ENCODE peak calls at places on chromosomes 6 and 20, in four cellular contexts. One of them, this sample, is unnamed.

GRCh38 chr6:37916149-37916548 is 96.6 kb downstream of the ZFAND3 start:
- DNase-seq in anterior cingulate cortex: no peak
- DNase-seq in activated CD4-positive, alpha-beta T cell treated with anti-CD3 and anti-CD28 coated beads, Interleukin-2, amount 50 U/mL, for 24 hours: no peak
- DNase-seq in NCI-H1694 treated with DMSO at 0.1 percent for 48 hours: no peak
- DNase-seq in this sample: no peak

GRCh38 chr6:87884203-87884602 is 163.4 kb upstream of the SPACA1 start:
- DNase-seq in anterior cingulate cortex: no peak
- DNase-seq in NCI-H1694 treated with DMSO at 0.1 percent for 48 hours: no peak
- DNase-seq in activated CD4-positive, alpha-beta T cell treated with anti-CD3 and anti-CD28 coated beads, Interleukin-2, amount 50 U/mL, for 24 hours: no peak
- DNase-seq in this sample: no peak

GRCh38 chr6:82217014-82217621 is 30.4 kb downstream of the IBTK start:
- DNase-seq in anterior cingulate cortex: no peak
- DNase-seq in activated CD4-positive, alpha-beta T cell treated with anti-CD3 and anti-CD28 coated beads, Interleukin-2, amount 50 U/mL, for 24 hours: no peak
- DNase-seq in NCI-H1694 treated with DMSO at 0.1 percent for 48 hours: no peak
- DNase-seq in this sample: no peak

GRCh38 chr20:62860391-62860923 is 1.2 kb downstream of the TCFL5 start:
- DNase-seq in NCI-H1694 treated with DMSO at 0.1 percent for 48 hours: peak; percentile 16
- DNase-seq in activated CD4-positive, alpha-beta T cell treated with anti-CD3 and anti-CD28 coated beads, Interleukin-2, amount 50 U/mL, for 24 hours: no peak
- DNase-seq in anterior cingulate cortex: peak; percentile 31
- DNase-seq in this sample: peak; percentile 24

GRCh38 chr20:44748005-44748370 is 2.3 kb downstream of the KCNK15 start:
- DNase-seq in activated CD4-positive, alpha-beta T cell treated with anti-CD3 and anti-CD28 coated beads, Interleukin-2, amount 50 U/mL, for 24 hours: no peak
- DNase-seq in anterior cingulate cortex: no peak
- DNase-seq in NCI-H1694 treated with DMSO at 0.1 percent for 48 hours: no peak
- DNase-seq in this sample: no peak

GRCh38 chr6:167824591-167825041 is 2.1 kb upstream of the AFDN start:
- DNase-seq in activated CD4-positive, alpha-beta T cell treated with anti-CD3 and anti-CD28 coated beads, Interleukin-2, amount 50 U/mL, for 24 hours: no peak
- DNase-seq in anterior cingulate cortex: peak; percentile 37
- DNase-seq in NCI-H1694 treated with DMSO at 0.1 percent for 48 hours: no peak
- DNase-seq in this sample: no peak

GRCh38 chr6:85680388-85680787 is 37.7 kb upstream of the SYNCRIP start:
- DNase-seq in NCI-H1694 treated with DMSO at 0.1 percent for 48 hours: no peak
- DNase-seq in anterior cingulate cortex: no peak
- DNase-seq in activated CD4-positive, alpha-beta T cell treated with anti-CD3 and anti-CD28 coated beads, Interleukin-2, amount 50 U/mL, for 24 hours: no peak
- DNase-seq in this sample: no peak

GRCh38 chr6:36679043-36679821 is 718 bp downstream of the CDKN1A start:
- DNase-seq in activated CD4-positive, alpha-beta T cell treated with anti-CD3 and anti-CD28 coated beads, Interleukin-2, amount 50 U/mL, for 24 hours: no peak
- DNase-seq in NCI-H1694 treated with DMSO at 0.1 percent for 48 hours: no peak
- DNase-seq in anterior cingulate cortex: peak; percentile 39
- DNase-seq in this sample: peak; percentile 43

GRCh38 chr20:58719258-58719657 is 26.7 kb downstream of the NPEPL1 start:
- DNase-seq in activated CD4-positive, alpha-beta T cell treated with anti-CD3 and anti-CD28 coated beads, Interleukin-2, amount 50 U/mL, for 24 hours: no peak
- DNase-seq in NCI-H1694 treated with DMSO at 0.1 percent for 48 hours: no peak
- DNase-seq in anterior cingulate cortex: peak; percentile 47
- DNase-seq in this sample: no peak

GRCh38 chr6:118801257-118801656 is 92.7 kb upstream of the ASF1A start:
- DNase-seq in activated CD4-positive, alpha-beta T cell treated with anti-CD3 and anti-CD28 coated beads, Interleukin-2, amount 50 U/mL, for 24 hours: no peak
- DNase-seq in anterior cingulate cortex: no peak
- DNase-seq in NCI-H1694 treated with DMSO at 0.1 percent for 48 hours: no peak
- DNase-seq in this sample: no peak

GRCh38 chr20:4563534-4563933 is 158.2 kb upstream of the PRND start:
- DNase-seq in NCI-H1694 treated with DMSO at 0.1 percent for 48 hours: no peak
- DNase-seq in anterior cingulate cortex: no peak
- DNase-seq in activated CD4-positive, alpha-beta T cell treated with anti-CD3 and anti-CD28 coated beads, Interleukin-2, amount 50 U/mL, for 24 hours: no peak
- DNase-seq in this sample: no peak

This sample was measured in nucleus accumbens.